ENCODE peak calls at places on chromosomes 11 and 22, in seven cellular contexts. W, N, Q, O, M, U and X are unnamed samples.

GRCh38 chr11:104057908-104058307 is 21.5 kb downstream of the DDI1 start:
- DNase-seq in W (no peak), N (no peak), Q (no peak), O (no peak), M (no peak), U (no peak), X (no peak)

GRCh38 chr11:67442504-67443398 is 525 bp downstream of the CORO1B start:
- DNase-seq in W (no peak), N (peak; percentile 12), Q (peak; percentile 71), O (no peak), M (no peak), U (peak; percentile 36), X (peak; percentile 24)

GRCh38 chr11:62372871-62373270 is 35.6 kb downstream of the ASRGL1 start:
- DNase-seq in W (no peak), N (no peak), Q (no peak), O (no peak), M (no peak), U (no peak), X (no peak)

GRCh38 chr11:76283190-76283589 is 76.9 kb upstream of the WNT11 start:
- DNase-seq in W (no peak), N (no peak), Q (no peak), O (no peak), M (no peak), U (no peak), X (peak; percentile 46)

GRCh38 chr11:65133724-65134123 is 595 bp downstream of the SYVN1 start:
- DNase-seq in W (no peak), N (peak; percentile 29), Q (no peak), O (no peak), M (no peak), U (peak; percentile 20), X (no peak)

GRCh38 chr11:124179311-124179710 is 3.8 kb upstream of the OR10D3 start:
- DNase-seq in W (no peak), N (no peak), Q (no peak), O (no peak), M (no peak), U (no peak), X (no peak)

GRCh38 chr11:57356179-57356757 is 18.1 kb downstream of the P2RX3 start:
- DNase-seq in W (no peak), N (no peak), Q (no peak), O (no peak), M (no peak), U (no peak), X (no peak)

GRCh38 chr11:36469063-36469462 is 41.0 kb downstream of the TRAF6 start:
- DNase-seq in W (no peak), N (no peak), Q (peak; percentile 94), O (peak; percentile 82), M (no peak), U (no peak), X (peak; percentile 66)

GRCh38 chr11:76624515-76625379 is 45.8 kb downstream of the LRRC32 start:
- DNase-seq in W (no peak), N (no peak), Q (no peak), O (no peak), M (no peak), U (no peak), X (peak; percentile 96)

GRCh38 chr11:56700242-56700918 is 1.5 kb downstream of the OR9G1 start:
- DNase-seq in W (no peak), N (no peak), Q (no peak), O (no peak), M (no peak), U (peak; percentile 30), X (peak; percentile 46)

GRCh38 chr11:11960687-11961086 is 47.7 kb downstream of the DKK3 start:
- DNase-seq in W (no peak), N (no peak), Q (no peak), O (no peak), M (no peak), U (no peak), X (peak; percentile 34)

GRCh38 chr11:12806113-12806512 is 131.9 kb downstream of the TEAD1 start:
- DNase-seq in W (peak; percentile 48), N (peak; percentile 74), Q (no peak), O (no peak), M (no peak), U (peak; percentile 64), X (no peak)

GRCh38 chr22:32557424-32557823 is 82.8 kb downstream of the FBXO7 start:
- DNase-seq in W (no peak), N (peak; percentile 84), Q (no peak), O (no peak), M (no peak), U (no peak), X (no peak)

GRCh38 chr11:62295504-62295903 is 3.4 kb downstream of the SCGB1D4 start:
- DNase-seq in W (peak; percentile 30), N (peak; percentile 25), Q (no peak), O (peak; percentile 51), M (peak; percentile 35), U (peak; percentile 57), X (peak; percentile 51)

GRCh38 chr11:9982127-9982795 is 311.8 kb downstream of the SBF2 start:
- DNase-seq in W (no peak), N (no peak), Q (no peak), O (no peak), M (no peak), U (peak; percentile 33), X (no peak)

GRCh38 chr22:44365196-44365802 is 52.5 kb upstream of the SHISAL1 start:
- DNase-seq in W (no peak), N (no peak), Q (no peak), O (no peak), M (no peak), U (peak; percentile 20), X (no peak)
- H3K4ac ChIP-seq in W (peak overlapping the region; percentile 7), N (no peak overlapping the region), Q (no peak overlapping the region), O (no peak overlapping the region), M (no peak overlapping the region), U (no peak overlapping the region), X (no peak overlapping the region)

DNA sequence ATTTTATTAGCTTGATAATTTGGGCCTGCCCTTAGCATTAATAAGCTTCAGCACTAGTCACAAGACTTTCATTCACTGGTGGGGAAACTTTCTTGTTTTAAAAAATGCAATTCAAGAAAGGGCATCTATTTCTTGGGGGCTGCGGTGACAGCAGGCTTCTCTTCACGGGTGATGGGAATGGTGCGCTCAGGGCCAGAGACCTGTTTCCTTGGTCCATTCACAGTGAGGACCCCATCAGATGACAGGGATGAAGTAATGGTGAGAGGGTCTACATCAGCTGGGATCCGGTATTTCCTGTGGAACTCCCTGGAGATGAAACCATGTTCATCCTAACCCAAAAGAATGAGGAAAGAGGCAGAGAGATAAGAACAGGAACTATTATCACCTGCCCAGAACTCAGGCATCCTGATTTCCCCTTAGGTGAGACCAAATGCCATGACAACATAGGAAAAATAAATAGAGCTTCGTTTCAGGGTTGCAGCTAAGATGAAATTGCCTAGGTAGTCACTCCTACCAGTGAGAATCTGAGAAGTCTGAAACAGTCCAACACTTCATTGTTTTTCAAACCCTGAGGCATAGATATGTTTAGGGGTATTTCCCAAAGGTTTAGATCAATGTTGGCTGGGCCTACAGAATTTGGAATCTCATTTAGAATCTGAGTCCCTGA is 2.8 kb downstream of the CRYAB start:
- DNase-seq in W (no peak), N (no peak), Q (no peak), O (no peak), M (no peak), U (peak; percentile 96), X (peak; percentile 41)
- H3K4ac ChIP-seq in W (no peak overlapping the region), N (no peak overlapping the region), Q (no peak overlapping the region), O (no peak overlapping the region), M (no peak overlapping the region), U (no peak overlapping the region), X (no peak overlapping the region)

GRCh38 chr22:43563571-43563970 is 151.8 kb downstream of the MPPED1 start:
- DNase-seq in W (no peak), N (no peak), Q (no peak), O (no peak), M (no peak), U (no peak), X (peak; percentile 9)
- H3K4ac ChIP-seq in W (no peak overlapping the region), N (no peak overlapping the region), Q (peak overlapping the region; percentile 21), O (no peak overlapping the region), M (peak overlapping the region; percentile 71), U (no peak overlapping the region), X (no peak overlapping the region)

GRCh38 chr22:20421507-20421874 is 16.1 kb downstream of the SCARF2 start:
- DNase-seq in W (no peak), N (no peak), Q (no peak), O (no peak), M (no peak), U (peak; percentile 85), X (no peak)
- H3K4ac ChIP-seq in W (no peak overlapping the region), N (no peak overlapping the region), Q (no peak overlapping the region), O (no peak overlapping the region), M (no peak overlapping the region), U (no peak overlapping the region), X (no peak overlapping the region)

DNA sequence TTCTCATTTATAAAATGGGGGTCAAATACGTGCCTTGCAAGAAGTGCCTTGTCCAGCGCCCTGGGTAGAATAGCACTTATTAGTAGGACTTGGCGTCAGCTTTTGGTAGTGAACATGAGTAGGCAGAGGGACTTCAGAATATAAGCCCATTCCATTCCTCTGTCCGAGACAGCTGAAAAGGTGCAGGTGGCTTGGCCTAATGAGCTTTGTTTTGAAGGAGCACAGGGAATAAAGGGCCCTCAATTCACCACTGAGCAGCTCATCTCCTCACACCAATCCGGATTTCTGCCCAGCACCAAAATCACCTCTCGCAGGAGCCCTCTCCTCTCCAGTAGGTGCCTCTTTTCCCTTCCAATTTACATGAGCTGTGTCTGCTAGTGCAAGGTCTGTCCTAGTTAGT is 91.2 kb downstream of the DSCAML1 start:
- DNase-seq in W (no peak), N (no peak), Q (no peak), O (no peak), M (no peak), U (no peak), X (no peak)
- H3K4ac ChIP-seq in W (no peak overlapping the region), N (no peak overlapping the region), Q (no peak overlapping the region), O (no peak overlapping the region), M (no peak overlapping the region), U (no peak overlapping the region), X (no peak overlapping the region)

GRCh38 chr22:27217154-27217553 is 559.8 kb downstream of the MIAT start:
- DNase-seq in W (no peak), N (peak; percentile 50), Q (no peak), O (no peak), M (no peak), U (no peak), X (no peak)

GRCh38 chr22:27220349-27220748 is 563.0 kb downstream of the MIAT start:
- DNase-seq in W (peak; percentile 89), N (peak; percentile 93), Q (no peak), O (no peak), M (no peak), U (no peak), X (no peak)

GRCh38 chr22:27218012-27218483 is 560.7 kb downstream of the MIAT start:
- DNase-seq in W (no peak), N (peak; percentile 71), Q (no peak), O (no peak), M (no peak), U (no peak), X (no peak)

GRCh38 chr22:27219036-27219435 is 561.6 kb downstream of the MIAT start:
- DNase-seq in W (no peak), N (no peak), Q (no peak), O (no peak), M (no peak), U (no peak), X (no peak)

DNA sequence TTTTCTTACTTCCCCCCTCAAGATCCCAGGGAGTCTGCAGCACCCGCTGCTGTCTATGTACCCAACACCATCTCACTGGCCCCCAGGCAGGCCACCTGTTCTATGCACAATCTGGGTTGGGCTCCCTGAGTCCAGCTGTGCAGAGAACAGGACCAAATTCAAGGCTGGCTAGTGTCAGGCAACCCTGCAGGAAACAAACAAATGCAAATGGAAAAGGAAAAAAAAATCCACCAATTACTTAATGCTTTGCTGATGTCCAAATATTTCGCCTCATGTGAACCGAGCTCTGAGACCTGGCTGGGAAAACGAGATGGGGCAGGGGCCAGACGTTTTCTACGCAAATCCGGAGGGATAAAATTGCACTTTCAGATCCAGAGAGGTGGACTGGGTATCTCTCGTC is 561.1 kb downstream of the MIAT start:
- DNase-seq in W (no peak), N (peak; percentile 30), Q (no peak), O (no peak), M (no peak), U (no peak), X (no peak)
- H3K4ac ChIP-seq in W (no peak overlapping the region), N (no peak overlapping the region), Q (no peak overlapping the region), O (no peak overlapping the region), M (no peak overlapping the region), U (no peak overlapping the region), X (no peak overlapping the region)